ENCODE peak calls at places on chromosomes 5 and 9, in four cellular contexts. One of them, this sample, is unnamed.

GRCh38 chr9:20597862-20598261 is 24.4 kb downstream of the MLLT3 start:
- DNase-seq in heart left ventricle: no peak
- DNase-seq in Peyer's patch: no peak
- DNase-seq in right lobe of liver: no peak
- DNase-seq in this sample: no peak

GRCh38 chr5:119036101-119036762 is 34.7 kb upstream of the DMXL1 start:
- DNase-seq in heart left ventricle: no peak
- DNase-seq in Peyer's patch: no peak
- DNase-seq in right lobe of liver: no peak
- DNase-seq in this sample: no peak

GRCh38 chr5:176716320-176716719 is 69.0 kb downstream of the TSPAN17 start:
- DNase-seq in heart left ventricle: no peak
- DNase-seq in Peyer's patch: no peak
- DNase-seq in right lobe of liver: no peak
- DNase-seq in this sample: peak

GRCh38 chr5:42555010-42555409 is 131.8 kb downstream of the GHR start:
- DNase-seq in heart left ventricle: no peak
- DNase-seq in Peyer's patch: no peak
- DNase-seq in right lobe of liver: no peak
- DNase-seq in this sample: no peak

GRCh38 chr5:169458269-169458668 is 125.3 kb upstream of the SPDL1 start:
- DNase-seq in heart left ventricle: no peak
- DNase-seq in Peyer's patch: no peak
- DNase-seq in right lobe of liver: no peak
- DNase-seq in this sample: no peak

GRCh38 chr5:39164016-39164415 is 55.3 kb downstream of the FYB1 start:
- DNase-seq in heart left ventricle: no peak
- DNase-seq in Peyer's patch: peak
- DNase-seq in right lobe of liver: no peak
- DNase-seq in this sample: no peak

GRCh38 chr5:60856059-60856458 is 12.0 kb upstream of the ELOVL7 start:
- DNase-seq in heart left ventricle: no peak
- DNase-seq in Peyer's patch: no peak
- DNase-seq in right lobe of liver: no peak
- DNase-seq in this sample: no peak

GRCh38 chr5:136192526-136193395 is at the start of gene SMIM32:
- DNase-seq in heart left ventricle: no peak
- DNase-seq in Peyer's patch: no peak
- DNase-seq in right lobe of liver: no peak
- DNase-seq in this sample: no peak

GRCh38 chr5:169696621-169697517 is 59.8 kb downstream of the DOCK2 start:
- DNase-seq in heart left ventricle: no peak
- DNase-seq in Peyer's patch: no peak
- DNase-seq in right lobe of liver: no peak
- DNase-seq in this sample: no peak

GRCh38 chr5:20229286-20230005 is 241.4 kb upstream of the CDH18 start:
- DNase-seq in heart left ventricle: no peak
- DNase-seq in Peyer's patch: no peak
- DNase-seq in right lobe of liver: no peak
- DNase-seq in this sample: no peak

GRCh38 chr5:68279960-68280359 is 64.4 kb downstream of the PIK3R1 start:
- DNase-seq in heart left ventricle: no peak
- DNase-seq in Peyer's patch: no peak
- DNase-seq in right lobe of liver: no peak
- DNase-seq in this sample: no peak

GRCh38 chr5:178420424-178420823 is 169.8 kb downstream of the COL23A1 start:
- DNase-seq in heart left ventricle: no peak
- DNase-seq in Peyer's patch: no peak
- DNase-seq in right lobe of liver: no peak
- DNase-seq in this sample: no peak

GRCh38 chr9:88922091-88922490 is 69.2 kb upstream of the S1PR3 start:
- DNase-seq in heart left ventricle: no peak
- DNase-seq in Peyer's patch: peak
- DNase-seq in right lobe of liver: no peak
- DNase-seq in this sample: no peak

GRCh38 chr9:83544002-83544698 is 5.9 kb upstream of the FRMD3 start:
- DNase-seq in heart left ventricle: no peak
- DNase-seq in Peyer's patch: no peak
- DNase-seq in right lobe of liver: no peak
- DNase-seq in this sample: peak

GRCh38 chr5:122129332-122129731 is at the start of gene ZNF474:
- DNase-seq in heart left ventricle: no peak
- DNase-seq in Peyer's patch: no peak
- DNase-seq in right lobe of liver: no peak
- DNase-seq in this sample: no peak

GRCh38 chr9:133576591-133577462 is 32.4 kb downstream of the FAM163B start:
- DNase-seq in heart left ventricle: no peak
- DNase-seq in Peyer's patch: no peak
- DNase-seq in right lobe of liver: no peak
- DNase-seq in this sample: no peak

GRCh38 chr5:34627794-34628193 is 28.3 kb upstream of the RAI14 start:
- DNase-seq in heart left ventricle: no peak
- DNase-seq in Peyer's patch: no peak
- DNase-seq in right lobe of liver: no peak
- DNase-seq in this sample: no peak

GRCh38 chr9:97900738-97901565 is 21.3 kb downstream of the TRMO start:
- DNase-seq in heart left ventricle: no peak
- DNase-seq in Peyer's patch: no peak
- DNase-seq in right lobe of liver: no peak
- DNase-seq in this sample: no peak

GRCh38 chr5:135191084-135191826 is 157.2 kb upstream of the PITX1 start:
- DNase-seq in heart left ventricle: peak
- DNase-seq in Peyer's patch: peak
- DNase-seq in right lobe of liver: peak
- DNase-seq in this sample: peak

GRCh38 chr5:159786901-159787691 is 129.2 kb upstream of the ADRA1B start:
- DNase-seq in heart left ventricle: peak
- DNase-seq in Peyer's patch: no peak
- DNase-seq in right lobe of liver: no peak
- DNase-seq in this sample: peak

GRCh38 chr5:17918373-17919104 is 284.3 kb downstream of the TAF11L14 start:
- DNase-seq in heart left ventricle: no peak
- DNase-seq in Peyer's patch: no peak
- DNase-seq in right lobe of liver: no peak
- DNase-seq in this sample: no peak

GRCh38 chr9:136695435-136695895 is 8.2 kb upstream of the AGPAT2 start:
- DNase-seq in heart left ventricle: no peak
- DNase-seq in Peyer's patch: no peak
- DNase-seq in right lobe of liver: peak
- DNase-seq in this sample: no peak

GRCh38 chr5:42984307-42984706 is 55.8 kb downstream of the ANXA2R start:
- DNase-seq in heart left ventricle: no peak
- DNase-seq in Peyer's patch: no peak
- DNase-seq in right lobe of liver: no peak
- DNase-seq in this sample: no peak

GRCh38 chr5:148791696-148792095 is 34.7 kb upstream of the ADRB2 start:
- DNase-seq in heart left ventricle: no peak
- DNase-seq in Peyer's patch: no peak
- DNase-seq in right lobe of liver: no peak
- DNase-seq in this sample: no peak

GRCh38 chr5:130337179-130337888 is 433.1 kb downstream of the CHSY3 start:
- DNase-seq in heart left ventricle: no peak
- DNase-seq in Peyer's patch: no peak
- DNase-seq in right lobe of liver: no peak
- DNase-seq in this sample: no peak

DNA sequence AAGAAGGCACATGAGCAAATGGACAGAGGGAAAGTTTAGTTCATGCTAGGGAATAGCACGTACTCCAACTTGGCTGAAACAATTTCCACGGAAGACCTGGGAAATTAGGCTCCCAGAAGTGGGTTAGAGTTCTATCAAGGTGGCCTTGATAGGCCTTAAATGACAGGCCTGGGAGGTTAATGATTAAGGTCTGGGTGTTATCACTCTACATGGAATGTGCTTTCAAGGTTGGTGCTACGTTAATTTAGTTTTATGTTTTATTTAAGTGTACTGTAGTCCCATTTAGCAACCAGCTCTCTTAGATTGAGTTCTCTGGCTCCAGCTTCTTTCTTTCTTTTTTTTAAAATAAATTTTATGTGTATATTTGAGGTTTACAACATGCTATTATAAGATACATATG is 121.4 kb upstream of the MEF2C start:
- DNase-seq in heart left ventricle: no peak
- DNase-seq in Peyer's patch: no peak
- DNase-seq in right lobe of liver: no peak
- DNase-seq in this sample: no peak
- TF ChIP-seq POLR2A in heart left ventricle: no peak
- TF ChIP-seq POLR2A in Peyer's patch: no peak
- TF ChIP-seq POLR2A in right lobe of liver: no peak
- TF ChIP-seq POLR2A in this sample: no peak

DNA sequence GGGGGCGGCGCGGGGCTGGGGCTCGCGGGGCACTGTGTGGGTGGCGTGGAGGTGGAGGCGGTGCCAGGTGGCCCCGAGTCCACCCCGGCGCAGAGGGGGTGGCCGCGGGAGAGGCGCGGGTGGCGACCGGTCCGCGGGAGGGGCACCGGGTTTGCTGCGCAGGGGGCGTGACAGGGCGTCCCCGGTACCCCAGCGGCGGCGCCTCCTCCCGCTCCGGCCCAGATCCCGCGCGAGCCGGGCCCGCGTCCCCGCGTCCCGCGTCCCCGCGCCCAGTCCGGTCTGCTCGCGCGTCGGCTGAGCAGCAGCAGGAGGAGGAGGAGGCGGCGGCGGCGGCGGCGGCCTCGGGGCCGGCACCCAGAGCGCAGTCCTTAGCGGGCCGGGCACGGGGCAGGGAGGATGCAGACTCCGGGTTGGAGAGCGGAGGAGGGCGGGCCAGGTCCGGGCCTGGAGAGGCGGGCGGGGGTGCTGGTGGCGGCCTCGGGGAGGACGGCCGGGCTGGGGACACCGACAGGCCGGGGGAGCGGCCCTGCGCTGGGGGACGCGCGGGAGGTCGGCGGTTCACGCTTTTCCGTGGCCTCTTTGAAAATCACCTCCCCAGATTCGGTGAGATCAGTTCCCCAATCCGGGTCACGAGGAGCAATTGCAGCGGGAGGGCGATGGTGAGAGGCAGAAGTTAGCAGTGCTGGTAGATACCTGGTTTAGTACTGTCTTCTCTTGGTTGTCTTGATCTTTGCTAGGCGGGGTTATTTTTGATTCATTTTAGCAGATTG is 1.6 kb downstream of the TRIO start:
- DNase-seq in heart left ventricle: peak
- DNase-seq in Peyer's patch: peak
- DNase-seq in right lobe of liver: peak
- DNase-seq in this sample: peak
- H3K4me3 ChIP-seq in heart left ventricle: peak
- H3K4me3 ChIP-seq in Peyer's patch: peak
- H3K4me3 ChIP-seq in right lobe of liver: peak
- H3K4me3 ChIP-seq in this sample: peak

DNA sequence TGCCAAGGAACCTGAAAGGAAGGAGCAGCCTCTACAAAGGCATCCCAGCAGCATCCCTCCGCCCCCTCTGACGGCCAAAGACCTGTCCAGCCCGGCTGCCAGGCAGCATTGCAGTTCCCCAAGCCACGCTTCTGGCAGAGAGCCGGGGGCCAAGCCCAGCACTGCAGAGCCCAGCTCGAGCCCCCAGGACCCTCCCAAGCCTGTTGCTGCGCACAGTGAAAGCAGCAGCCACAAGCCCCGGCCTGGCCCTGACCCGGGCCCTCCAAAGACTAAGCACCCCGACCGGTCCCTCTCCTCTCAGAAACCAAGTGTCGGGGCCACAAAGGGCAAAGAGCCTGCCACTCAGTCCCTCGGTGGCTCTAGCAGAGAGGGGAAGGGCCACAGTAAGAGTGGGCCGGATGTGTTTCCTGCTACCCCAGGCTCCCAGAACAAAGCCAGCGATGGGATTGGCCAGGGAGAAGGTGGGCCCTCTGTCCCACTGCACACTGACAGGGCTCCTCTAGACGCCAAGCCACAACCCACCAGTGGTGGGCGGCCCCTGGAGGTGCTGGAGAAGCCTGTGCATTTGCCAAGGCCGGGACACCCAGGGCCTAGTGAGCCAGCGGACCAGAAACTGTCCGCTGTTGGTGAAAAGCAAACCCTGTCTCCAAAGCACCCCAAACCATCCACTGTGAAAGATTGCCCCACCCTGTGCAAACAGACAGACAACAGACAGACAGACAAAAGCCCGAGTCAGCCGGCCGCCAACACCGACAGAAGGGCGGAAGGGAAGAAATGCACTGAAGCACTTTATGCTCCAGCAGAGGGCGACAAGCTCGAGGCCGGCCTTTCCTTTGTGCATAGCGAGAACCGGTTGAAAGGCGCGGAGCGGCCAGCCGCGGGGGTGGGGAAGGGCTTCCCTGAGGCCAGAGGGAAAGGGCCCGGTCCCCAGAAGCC is 30.8 kb downstream of the CD180 start:
- DNase-seq in heart left ventricle: peak
- DNase-seq in Peyer's patch: peak
- DNase-seq in right lobe of liver: peak
- DNase-seq in this sample: peak
- TF ChIP-seq POLR2A in heart left ventricle: no peak
- TF ChIP-seq POLR2A in Peyer's patch: peak
- TF ChIP-seq POLR2A in right lobe of liver: no peak
- TF ChIP-seq POLR2A in this sample: no peak

GRCh38 chr9:105449081-105449480 is 1.2 kb downstream of the FSD1L start:
- DNase-seq in heart left ventricle: no peak
- DNase-seq in Peyer's patch: no peak
- DNase-seq in right lobe of liver: no peak
- DNase-seq in this sample: no peak
- H3K4me3 ChIP-seq in heart left ventricle: peak
- H3K4me3 ChIP-seq in Peyer's patch: no peak
- H3K4me3 ChIP-seq in right lobe of liver: no peak
- H3K4me3 ChIP-seq in this sample: peak